ENCODE peak calls at places on chromosomes 3 and 15, in nine cellular contexts. I is astrocyte of the spinal cord; O is stimulated activated CD8-positive, alpha-beta memory T cell treated with anti-CD3 and anti-CD28 coated beads, Interleukin-4, amount 100 ng/mL, for 24 hours; N is progenitor cell of endocrine pancreas; K is AG09309; R is uterus; H is esophagus muscularis mucosa; W is activated T-helper 1 cell treated with anti-CD3 and anti-CD28 coated beads, Interleukin-12 subunit alpha, Interleukin-12 subunit beta, Interleukin-2, Interleukin-4 antibody, amounts not matched to agents 30 ng/mL and 10 ng/mL and 1 ng/mL, durations not matched to agents 14 hours and 24 hours and 36 hours; Y is fibroblast of the conjunctiva. S is an unnamed sample.

GRCh38 chr3:75655501-75655904 is 8.6 kb upstream of the FRG2C start:
- DNase-seq in Y (no peak), I (no peak), H (no peak), W (no peak), R (no peak), K (no peak), O (no peak), N (no peak), S (no peak)

GRCh38 chr3:139982404-139982803 is 47.4 kb downstream of the CLSTN2 start:
- DNase-seq in K (no peak), R (no peak), O (no peak), N (no peak), I (peak), Y (no peak), H (peak), W (no peak), S (no peak)

GRCh38 chr3:138082085-138082991 is 33.1 kb downstream of the DZIP1L start:
- DNase-seq in H (peak), Y (no peak), I (peak), W (peak), R (peak), O (no peak), K (peak), N (no peak), S (no peak)

GRCh38 chr3:193665370-193665989 is 72.5 kb downstream of the OPA1 start:
- DNase-seq in I (peak), N (no peak), H (no peak), K (peak), W (no peak), R (no peak), O (no peak), Y (peak), S (peak)

GRCh38 chr3:105869982-105870381 is 1.2 kb upstream of the CBLB start:
- DNase-seq in I (no peak), O (no peak), Y (no peak), H (no peak), R (no peak), K (no peak), W (no peak), N (no peak), S (no peak)

GRCh38 chr15:77538011-77538410 is 94.7 kb downstream of the LINGO1 start:
- DNase-seq in I (no peak), W (no peak), H (no peak), R (no peak), Y (no peak), N (no peak), O (no peak), K (no peak), S (no peak)

GRCh38 chr15:38670142-38671002 is 105.8 kb upstream of the RASGRP1 start:
- DNase-seq in W (peak), I (no peak), K (no peak), H (no peak), N (no peak), R (no peak), O (peak), Y (no peak), S (no peak)

GRCh38 chr3:27728195-27729087 is 6.3 kb upstream of the EOMES start:
- DNase-seq in W (no peak), K (no peak), I (no peak), Y (no peak), R (no peak), N (no peak), O (no peak), H (no peak), S (no peak)

GRCh38 chr15:71337197-71337845 is 222.1 kb downstream of the THSD4 start:
- DNase-seq in I (no peak), R (no peak), O (no peak), N (no peak), H (no peak), K (peak), W (no peak), Y (no peak), S (no peak)

GRCh38 chr3:133941390-133941789 is 45.7 kb upstream of the RAB6B start:
- DNase-seq in I (peak), W (no peak), H (no peak), Y (no peak), N (no peak), K (no peak), O (no peak), R (no peak), S (no peak)

GRCh38 chr3:30675006-30675405 is 68.6 kb downstream of the TGFBR2 start:
- DNase-seq in I (no peak), R (no peak), O (no peak), Y (no peak), H (no peak), K (no peak), N (no peak), W (no peak), S (no peak)

GRCh38 chr3:38829404-38829803 is 13.4 kb upstream of the SCN10A start:
- DNase-seq in R (peak), N (no peak), W (no peak), H (peak), O (no peak), Y (peak), I (peak), K (peak), S (no peak)

GRCh38 chr3:115683305-115683704 is 60.0 kb downstream of the GAP43 start:
- DNase-seq in W (no peak), I (no peak), H (no peak), Y (no peak), N (no peak), K (no peak), R (no peak), O (no peak), S (no peak)

GRCh38 chr15:34647569-34648334 is 64.3 kb upstream of the GOLGA8B start:
- DNase-seq in I (no peak), H (no peak), K (no peak), W (no peak), N (no peak), R (no peak), Y (no peak), O (no peak), S (no peak)

GRCh38 chr3:177284383-177284881 is 87.2 kb upstream of the TBL1XR1 start:
- DNase-seq in W (peak), I (peak), K (no peak), N (no peak), O (no peak), H (no peak), Y (peak), R (peak), S (peak)

GRCh38 chr3:71254251-71254650 is 329.3 kb downstream of the FOXP1 start:
- DNase-seq in O (no peak), N (no peak), H (no peak), W (no peak), R (no peak), Y (no peak), K (no peak), I (no peak), S (no peak)

GRCh38 chr15:34821907-34822306 is 26.6 kb upstream of the ACTC1 start:
- DNase-seq in R (no peak), W (no peak), O (no peak), H (no peak), K (no peak), N (no peak), I (no peak), Y (no peak), S (no peak)

GRCh38 chr15:52496776-52497470 is 31.8 kb downstream of the MYO5A start:
- DNase-seq in W (no peak), R (no peak), H (no peak), O (peak), Y (no peak), N (no peak), K (no peak), I (peak), S (no peak)

GRCh38 chr3:14431556-14431927 is 29.1 kb downstream of the SLC6A6 start:
- DNase-seq in O (no peak), N (no peak), I (no peak), R (no peak), W (no peak), Y (no peak), H (no peak), K (no peak), S (no peak)

GRCh38 chr3:63069780-63070540 is 194.7 kb upstream of the CADPS start:
- DNase-seq in H (no peak), R (no peak), Y (no peak), N (no peak), W (no peak), O (no peak), K (no peak), I (no peak), S (no peak)

GRCh38 chr3:193553606-193554005 is 1.1 kb downstream of the ATP13A4 start:
- DNase-seq in I (no peak), K (no peak), N (no peak), R (no peak), W (no peak), Y (no peak), H (no peak), O (no peak), S (no peak)

GRCh38 chr3:108662141-108662738 is 72.7 kb downstream of the DZIP3 start:
- DNase-seq in Y (peak), O (peak), I (peak), N (no peak), R (peak), W (peak), K (peak), H (no peak), S (peak)

GRCh38 chr3:188584958-188585689 is 431.2 kb downstream of the LPP start:
- DNase-seq in R (no peak), W (no peak), K (no peak), I (peak), N (no peak), O (no peak), H (no peak), Y (no peak), S (no peak)

GRCh38 chr3:194333212-194333980 is 17.7 kb downstream of the CPN2 start:
- DNase-seq in N (peak), H (peak), K (no peak), Y (peak), O (peak), W (peak), I (peak), R (peak), S (no peak)

GRCh38 chr15:37130356-37130755 is 30.0 kb upstream of the MEIS2 start:
- DNase-seq in W (no peak), H (no peak), N (no peak), I (no peak), K (no peak), Y (no peak), R (no peak), O (no peak), S (no peak)

GRCh38 chr3:103218146-103218545 is 783.3 kb downstream of the ZPLD1 start:
- DNase-seq in R (no peak), H (no peak), I (peak), W (no peak), K (no peak), O (no peak), N (no peak), Y (no peak), S (no peak)

GRCh38 chr3:66644549-66644948 is 143.7 kb upstream of the LRIG1 start:
- DNase-seq in O (no peak), Y (no peak), K (no peak), H (no peak), W (no peak), I (no peak), R (no peak), N (no peak), S (no peak)

GRCh38 chr3:126390201-126390600 is 4.5 kb upstream of the CFAP100 start:
- DNase-seq in H (no peak), O (no peak), K (no peak), I (no peak), N (no peak), Y (no peak), W (no peak), R (no peak), S (no peak)

GRCh38 chr3:196288141-196288460 is 575 bp upstream of the PCYT1A start:
- DNase-seq in Y (no peak), N (no peak), W (no peak), H (no peak), O (no peak), I (no peak), K (no peak), R (no peak), S (peak)

GRCh38 chr15:101124731-101125558 is 126.9 kb downstream of the CHSY1 start:
- DNase-seq in I (peak), N (no peak), Y (peak), K (peak), H (no peak), O (no peak), R (no peak), W (no peak), S (no peak)

S was measured in DMS79 treated with DMSO at 0.1 percent for 48 hours.